ENCODE peak calls at places on chromosome 11, in ten cellular contexts. I, J, C, Y, N, R, B, X, D and A are unnamed samples.

GRCh38 chr11:69940246-69940610 is 121.0 kb upstream of the FGF3 start:
- DNase-seq in I (no peak), J (no peak), C (no peak), Y (no peak), N (peak), R (no peak), B (no peak), X (no peak), D (no peak), A (no peak)

GRCh38 chr11:117930208-117930570 is 987 bp upstream of the TMPRSS13 start:
- DNase-seq in I (no peak), J (no peak), C (no peak), Y (no peak), N (no peak), R (no peak), B (no peak), X (no peak), D (no peak), A (no peak)

GRCh38 chr11:77557553-77557952 is 32.2 kb upstream of the AQP11 start:
- DNase-seq in I (no peak), J (peak), C (peak), Y (no peak), N (no peak), R (no peak), B (peak), X (no peak), D (no peak), A (no peak)

GRCh38 chr11:134332189-134332631 is 422 bp downstream of the GLB1L2 start:
- DNase-seq in I (no peak), J (no peak), C (no peak), Y (no peak), N (no peak), R (no peak), B (no peak), X (no peak), D (no peak), A (no peak)

GRCh38 chr11:126968915-126969314 is 31.7 kb downstream of the KIRREL3 start:
- DNase-seq in I (no peak), J (peak), C (peak), Y (no peak), N (no peak), R (no peak), B (no peak), X (no peak), D (no peak), A (no peak)

GRCh38 chr11:75028321-75029097 is 39.8 kb downstream of the NEU3 start:
- DNase-seq in I (no peak), J (no peak), C (no peak), Y (no peak), N (no peak), R (no peak), B (no peak), X (no peak), D (no peak), A (no peak)

GRCh38 chr11:60589611-60590010 is 74.4 kb downstream of the MS4A13 start:
- DNase-seq in I (peak), J (no peak), C (no peak), Y (no peak), N (no peak), R (no peak), B (no peak), X (no peak), D (no peak), A (no peak)

GRCh38 chr11:70740475-70740825 is 342.1 kb downstream of the CTTN start:
- DNase-seq in I (no peak), J (no peak), C (no peak), Y (no peak), N (no peak), R (no peak), B (no peak), X (no peak), D (no peak), A (no peak)

GRCh38 chr11:35274909-35275807 is 136.2 kb downstream of the CD44 start:
- DNase-seq in I (no peak), J (no peak), C (no peak), Y (no peak), N (peak), R (peak), B (peak), X (peak), D (no peak), A (peak)

GRCh38 chr11:124896821-124897391 is 759 bp downstream of the ROBO4 start:
- DNase-seq in I (no peak), J (no peak), C (no peak), Y (no peak), N (no peak), R (peak), B (no peak), X (no peak), D (no peak), A (peak)

GRCh38 chr11:111166655-111167054 is 78.9 kb upstream of the POU2AF2 start:
- DNase-seq in I (no peak), J (peak), C (no peak), Y (no peak), N (no peak), R (no peak), B (no peak), X (no peak), D (no peak), A (no peak)

GRCh38 chr11:134478176-134478575 is 66.1 kb upstream of the B3GAT1 start:
- DNase-seq in I (no peak), J (no peak), C (no peak), Y (no peak), N (no peak), R (no peak), B (no peak), X (no peak), D (no peak), A (no peak)

GRCh38 chr11:128726464-128727139 is 32.7 kb downstream of the FLI1 start:
- DNase-seq in I (no peak), J (no peak), C (peak), Y (no peak), N (no peak), R (peak), B (no peak), X (no peak), D (peak), A (no peak)

GRCh38 chr11:113477321-113477720 is 2.1 kb upstream of the DRD2 start:
- DNase-seq in I (no peak), J (no peak), C (peak), Y (no peak), N (no peak), R (no peak), B (no peak), X (no peak), D (no peak), A (no peak)

GRCh38 chr11:88402192-88402715 is 64.7 kb upstream of the CTSC start:
- DNase-seq in I (no peak), J (peak), C (peak), Y (peak), N (no peak), R (no peak), B (peak), X (no peak), D (no peak), A (no peak)

GRCh38 chr11:36469881-36470802 is 39.9 kb downstream of the TRAF6 start:
- DNase-seq in I (no peak), J (peak), C (no peak), Y (peak), N (no peak), R (no peak), B (peak), X (no peak), D (no peak), A (no peak)

GRCh38 chr11:93291146-93291545 is 39.4 kb upstream of the DEUP1 start:
- DNase-seq in I (no peak), J (no peak), C (no peak), Y (no peak), N (no peak), R (no peak), B (no peak), X (no peak), D (no peak), A (no peak)

GRCh38 chr11:15117751-15118150 is 3.0 kb downstream of the INSC start:
- DNase-seq in I (no peak), J (no peak), C (no peak), Y (no peak), N (no peak), R (no peak), B (no peak), X (no peak), D (no peak), A (no peak)

GRCh38 chr11:111926505-111927391 is 8.0 kb downstream of the C11orf52 start:
- DNase-seq in I (peak), J (peak), C (peak), Y (peak), N (peak), R (peak), B (peak), X (peak), D (peak), A (peak)

GRCh38 chr11:93238956-93239355 is 41.2 kb upstream of the SLC36A4 start:
- DNase-seq in I (no peak), J (no peak), C (no peak), Y (no peak), N (no peak), R (no peak), B (no peak), X (no peak), D (no peak), A (no peak)

GRCh38 chr11:83895516-83895915 is 609.3 kb upstream of the CCDC90B start:
- DNase-seq in I (no peak), J (no peak), C (no peak), Y (no peak), N (no peak), R (no peak), B (no peak), X (no peak), D (no peak), A (no peak)

GRCh38 chr11:58784995-58785394 is 53.3 kb upstream of the GLYAT start:
- DNase-seq in I (no peak), J (no peak), C (peak), Y (no peak), N (no peak), R (no peak), B (no peak), X (no peak), D (no peak), A (no peak)

GRCh38 chr11:12184696-12185095 is 74.3 kb downstream of the MICAL2 start:
- DNase-seq in I (no peak), J (peak), C (no peak), Y (no peak), N (no peak), R (no peak), B (peak), X (no peak), D (no peak), A (no peak)

GRCh38 chr11:94473177-94473799 is 20.4 kb downstream of the MRE11 start:
- DNase-seq in I (no peak), J (peak), C (peak), Y (no peak), N (no peak), R (no peak), B (peak), X (no peak), D (no peak), A (no peak)

GRCh38 chr11:119371778-119372182 is 9.7 kb downstream of the USP2 start:
- DNase-seq in I (no peak), J (no peak), C (no peak), Y (no peak), N (no peak), R (peak), B (no peak), X (no peak), D (no peak), A (no peak)

GRCh38 chr11:117833401-117833891 is 8.9 kb upstream of the FXYD2 start:
- DNase-seq in I (no peak), J (no peak), C (no peak), Y (peak), N (no peak), R (no peak), B (no peak), X (peak), D (no peak), A (peak)

GRCh38 chr11:18853086-18853720 is 61.6 kb upstream of the PTPN5 start:
- DNase-seq in I (peak), J (peak), C (peak), Y (no peak), N (no peak), R (no peak), B (peak), X (no peak), D (no peak), A (no peak)

GRCh38 chr11:19691815-19692214 is 20.8 kb upstream of the NAV2 start:
- DNase-seq in I (no peak), J (no peak), C (no peak), Y (no peak), N (no peak), R (no peak), B (no peak), X (no peak), D (no peak), A (no peak)

GRCh38 chr11:14764899-14765527 is 121.4 kb downstream of the PDE3B start:
- DNase-seq in I (no peak), J (peak), C (peak), Y (no peak), N (no peak), R (no peak), B (peak), X (no peak), D (no peak), A (no peak)

GRCh38 chr11:45100338-45100737 is 46.1 kb upstream of the PRDM11 start:
- DNase-seq in I (no peak), J (peak), C (peak), Y (no peak), N (no peak), R (no peak), B (no peak), X (no peak), D (no peak), A (no peak)

GRCh38 chr11:47378011-47378835 is at the start of gene SPI1:
- DNase-seq in I (no peak), J (no peak), C (peak), Y (no peak), N (peak), R (peak), B (no peak), X (peak), D (no peak), A (no peak)
- H3K4me3 ChIP-seq in I (no peak), J (no peak), C (peak), Y (no peak), N (peak), R (no peak), B (no peak), X (peak), D (peak), A (no peak)

DNA sequence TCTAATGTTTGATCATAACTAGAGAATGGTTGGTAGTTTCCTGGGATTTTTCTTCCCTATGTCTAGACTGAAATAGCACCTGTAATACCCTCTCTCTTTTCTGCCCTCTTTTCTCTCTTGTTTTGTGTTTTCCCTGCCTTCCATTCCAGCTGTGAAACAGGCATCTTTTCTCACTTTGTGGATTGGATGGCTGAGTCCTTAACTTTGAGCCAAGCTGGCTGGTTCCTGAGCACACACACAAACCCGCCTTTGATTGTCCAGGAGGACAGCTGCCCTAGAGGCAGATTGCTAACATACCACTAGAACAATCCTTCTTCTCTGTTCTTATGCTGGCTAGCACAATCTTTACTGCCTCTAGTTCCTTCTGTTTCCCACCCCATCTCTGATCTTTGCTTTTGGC is 17.7 kb downstream of the CTNND1 start:
- DNase-seq in I (no peak), J (peak), C (no peak), Y (peak), N (no peak), R (peak), B (peak), X (peak), D (no peak), A (no peak)
- H3K4me3 ChIP-seq in I (peak), J (no peak), C (no peak), Y (no peak), N (peak), R (peak), B (no peak), X (peak), D (peak), A (no peak)

DNA sequence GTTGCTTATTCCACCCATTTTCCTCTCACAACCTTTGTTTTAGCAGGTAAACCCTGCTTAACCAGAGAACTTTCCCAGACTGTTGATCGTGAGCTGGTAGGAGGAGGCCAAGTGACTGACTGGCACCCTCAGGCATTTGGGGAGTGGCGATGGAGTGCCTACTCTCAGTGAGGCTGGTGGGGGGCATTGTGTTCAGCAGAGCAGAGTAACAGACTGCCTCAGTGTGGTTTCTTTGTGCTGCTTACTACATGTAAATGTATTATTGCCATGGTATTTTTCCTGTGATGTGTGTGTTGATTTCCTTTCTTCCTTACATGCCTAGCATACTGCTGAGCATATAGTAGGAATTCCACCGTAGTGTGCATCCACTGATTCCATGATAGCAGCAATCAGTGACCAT is 2.6 kb downstream of the MARK2 start:
- DNase-seq in I (no peak), J (peak), C (no peak), Y (no peak), N (no peak), R (no peak), B (peak), X (no peak), D (no peak), A (no peak)
- H3K4me3 ChIP-seq in I (no peak), J (no peak), C (peak), Y (peak), N (peak), R (no peak), B (peak), X (peak), D (peak), A (no peak)

DNA sequence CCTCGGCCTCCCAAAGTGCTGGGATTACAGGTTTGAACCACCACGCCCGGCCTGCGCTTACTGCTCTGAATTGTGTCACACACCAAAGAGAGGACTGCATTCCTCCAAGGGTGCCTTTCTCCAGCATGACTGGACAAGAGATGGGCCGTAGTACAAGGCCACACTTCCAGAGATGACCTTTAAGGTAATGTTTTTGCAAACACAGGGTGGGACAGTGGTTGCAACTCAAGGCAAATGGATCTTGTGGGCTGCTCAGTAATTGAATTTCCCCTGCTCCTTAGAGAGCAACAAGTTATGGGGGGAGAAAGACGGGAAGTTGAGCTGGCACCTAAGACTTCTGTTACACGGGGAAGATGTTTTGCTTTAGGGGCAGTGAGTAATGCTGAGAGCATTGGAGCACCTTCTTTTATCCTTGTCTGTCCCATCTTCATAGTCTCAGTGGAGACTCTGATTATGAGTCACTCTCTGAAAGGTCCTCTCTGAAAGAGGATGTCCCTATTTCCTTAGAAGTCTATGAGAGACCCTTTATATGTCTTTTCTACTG is 66.3 kb downstream of the C11orf91 start:
- DNase-seq in I (peak), J (peak), C (peak), Y (no peak), N (no peak), R (no peak), B (peak), X (no peak), D (no peak), A (no peak)
- H3K4me3 ChIP-seq in I (peak), J (no peak), C (no peak), Y (no peak), N (no peak), R (no peak), B (no peak), X (no peak), D (no peak), A (no peak)

DNA sequence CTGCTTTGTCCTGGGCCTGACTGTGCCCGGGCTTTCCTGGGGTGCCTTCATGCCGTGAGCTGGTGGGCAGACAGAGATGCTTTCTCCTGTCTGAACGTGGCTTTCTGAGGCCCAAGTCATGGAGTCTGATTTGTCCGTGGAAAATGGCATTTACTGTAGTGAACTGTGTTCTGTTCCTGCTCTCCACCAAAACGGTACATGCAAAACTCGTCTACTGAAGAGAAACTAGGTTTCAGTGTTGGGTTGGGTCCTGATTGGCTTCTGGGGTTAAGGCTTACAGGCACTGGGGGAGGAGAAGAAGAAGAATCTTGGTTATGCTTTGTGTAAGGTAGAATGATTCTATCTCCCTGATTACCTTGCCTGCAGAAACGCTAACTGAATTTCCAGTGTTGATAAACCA is 541.7 kb downstream of the NTM start:
- DNase-seq in I (no peak), J (no peak), C (no peak), Y (no peak), N (no peak), R (no peak), B (peak), X (no peak), D (no peak), A (no peak)
- H3K4me3 ChIP-seq in I (no peak), J (no peak), C (no peak), Y (peak), N (peak), R (peak), B (peak), X (no peak), D (peak), A (no peak)

GRCh38 chr11:43933226-43933607 is 9.2 kb upstream of the C11orf96 start:
- DNase-seq in I (no peak), J (no peak), C (no peak), Y (no peak), N (no peak), R (no peak), B (no peak), X (no peak), D (no peak), A (no peak)
- H3K4me3 ChIP-seq in I (no peak), J (no peak), C (no peak), Y (peak), N (no peak), R (no peak), B (no peak), X (no peak), D (no peak), A (no peak)

GRCh38 chr11:67452141-67452952 is at the start of gene GPR152:
- DNase-seq in I (no peak), J (no peak), C (no peak), Y (no peak), N (no peak), R (peak), B (no peak), X (no peak), D (no peak), A (no peak)
- H3K4me3 ChIP-seq in I (no peak), J (no peak), C (no peak), Y (no peak), N (peak), R (no peak), B (no peak), X (peak), D (peak), A (no peak)

DNA sequence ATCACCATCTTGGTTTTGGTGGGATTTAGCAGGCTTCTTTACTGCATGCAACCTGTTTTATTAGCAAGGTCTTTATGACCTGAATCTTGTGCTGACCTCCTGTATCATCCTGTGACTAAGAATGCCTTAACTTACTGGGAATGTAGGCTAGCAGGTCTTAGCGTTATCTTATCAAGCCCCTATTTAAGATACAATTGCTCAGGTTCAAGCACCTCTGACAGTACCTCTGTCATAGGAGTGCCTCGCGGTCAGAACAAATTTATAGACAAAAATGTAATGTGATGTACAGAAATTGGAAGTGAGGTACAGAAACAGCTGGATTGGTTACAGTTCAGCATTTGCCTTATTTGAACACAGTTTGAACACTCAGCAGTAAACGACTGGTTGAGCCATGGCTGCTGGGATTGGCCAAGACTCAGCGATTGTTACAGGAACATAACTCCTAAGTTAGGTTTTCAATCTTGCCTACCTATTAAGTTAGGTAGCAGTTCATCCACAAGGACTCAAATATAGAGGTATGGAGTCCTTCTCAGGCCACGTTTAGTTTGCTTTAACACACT is 16.2 kb upstream of the TMEM123 start:
- DNase-seq in I (no peak), J (no peak), C (no peak), Y (no peak), N (no peak), R (no peak), B (no peak), X (no peak), D (no peak), A (no peak)
- H3K4me3 ChIP-seq in I (no peak), J (no peak), C (no peak), Y (no peak), N (no peak), R (no peak), B (no peak), X (no peak), D (no peak), A (no peak)